ENCODE peak calls at places on chromosomes 13 and 19, in nine cellular contexts. O, E, J, T, U, Z, X, M and S are unnamed samples.

GRCh38 chr19:10864538-10864899 is 6.8 kb upstream of the CARM1 start:
- DNase-seq in O (peak), E (no peak), J (peak), T (peak), U (peak), Z (peak), X (peak), M (peak), S (peak)

GRCh38 chr19:29815231-29815630 is 3.4 kb downstream of the CCNE1 start:
- DNase-seq in O (no peak), E (no peak), J (no peak), T (no peak), U (no peak), Z (no peak), X (no peak), M (no peak), S (no peak)

GRCh38 chr19:41332000-41332399 is 21.7 kb downstream of the TGFB1 start:
- DNase-seq in O (no peak), E (no peak), J (no peak), T (no peak), U (no peak), Z (no peak), X (no peak), M (no peak), S (no peak)

GRCh38 chr19:56966697-56967299 is 126.3 kb upstream of the PEG3 start:
- DNase-seq in O (no peak), E (no peak), J (no peak), T (no peak), U (no peak), Z (no peak), X (no peak), M (no peak), S (no peak)

GRCh38 chr13:97535619-97536018 is 101.7 kb downstream of the RAP2A start:
- DNase-seq in O (peak), E (no peak), J (no peak), T (no peak), U (no peak), Z (no peak), X (no peak), M (no peak), S (no peak)

GRCh38 chr13:98198683-98199082 is 21.6 kb upstream of the RNF113B start:
- DNase-seq in O (no peak), E (no peak), J (no peak), T (no peak), U (no peak), Z (no peak), X (no peak), M (no peak), S (no peak)

GRCh38 chr19:12194827-12195500 is 32.1 kb downstream of the ZNF136 start:
- DNase-seq in O (peak), E (peak), J (peak), T (peak), U (peak), Z (peak), X (no peak), M (no peak), S (peak)

GRCh38 chr19:30097746-30098280 is 155.8 kb downstream of the URI1 start:
- DNase-seq in O (no peak), E (no peak), J (no peak), T (no peak), U (no peak), Z (no peak), X (no peak), M (no peak), S (no peak)

GRCh38 chr19:5935473-5936307 is 21.6 kb downstream of the CAPS start:
- DNase-seq in O (no peak), E (no peak), J (no peak), T (no peak), U (no peak), Z (no peak), X (no peak), M (no peak), S (no peak)

GRCh38 chr13:28532226-28533048 is 37.5 kb upstream of the FLT1 start:
- DNase-seq in O (no peak), E (no peak), J (peak), T (peak), U (peak), Z (no peak), X (no peak), M (no peak), S (no peak)